ENCODE peak calls at places on chromosome 7, in nine cellular contexts. One of them, this sample, is unnamed.

GRCh38 chr7:103149808-103150180 is 895 bp upstream of the NAPEPLD start:
- DNase-seq in H9: no peak
- DNase-seq in mucosa of descending colon: no peak
- DNase-seq in BJ: no peak
- DNase-seq in transverse colon: no peak
- DNase-seq in WERI-Rb-1: no peak
- DNase-seq in RWPE1: no peak
- DNase-seq in nephron progenitor cell: no peak
- DNase-seq in mesothelial cell of epicardium: no peak
- DNase-seq in this sample: no peak

GRCh38 chr7:113283861-113284260 is 165.5 kb upstream of the SMIM30 start:
- DNase-seq in H9: no peak
- DNase-seq in mucosa of descending colon: no peak
- DNase-seq in BJ: no peak
- DNase-seq in transverse colon: no peak
- DNase-seq in WERI-Rb-1: no peak
- DNase-seq in RWPE1: no peak
- DNase-seq in nephron progenitor cell: no peak
- DNase-seq in mesothelial cell of epicardium: no peak
- DNase-seq in this sample: no peak

GRCh38 chr7:37690206-37690605 is 6.6 kb downstream of the GPR141 start:
- DNase-seq in H9: no peak
- DNase-seq in mucosa of descending colon: no peak
- DNase-seq in BJ: no peak
- DNase-seq in transverse colon: no peak
- DNase-seq in WERI-Rb-1: no peak
- DNase-seq in RWPE1: no peak
- DNase-seq in nephron progenitor cell: no peak
- DNase-seq in mesothelial cell of epicardium: no peak
- DNase-seq in this sample: no peak

GRCh38 chr7:155901176-155901575 is 88.9 kb upstream of the SHH start:
- DNase-seq in H9: no peak
- DNase-seq in mucosa of descending colon: no peak
- DNase-seq in BJ: no peak
- DNase-seq in transverse colon: no peak
- DNase-seq in WERI-Rb-1: no peak
- DNase-seq in RWPE1: no peak
- DNase-seq in nephron progenitor cell: no peak
- DNase-seq in mesothelial cell of epicardium: no peak
- DNase-seq in this sample: no peak

GRCh38 chr7:2145835-2146580 is 86.7 kb downstream of the MAD1L1 start:
- DNase-seq in H9: no peak
- DNase-seq in mucosa of descending colon: no peak
- DNase-seq in BJ: no peak
- DNase-seq in transverse colon: no peak
- DNase-seq in WERI-Rb-1: no peak
- DNase-seq in RWPE1: no peak
- DNase-seq in nephron progenitor cell: no peak
- DNase-seq in mesothelial cell of epicardium: no peak
- DNase-seq in this sample: no peak

GRCh38 chr7:9557853-9558252 is 1124.4 kb downstream of the NXPH1 start:
- DNase-seq in H9: no peak
- DNase-seq in mucosa of descending colon: no peak
- DNase-seq in BJ: no peak
- DNase-seq in transverse colon: no peak
- DNase-seq in WERI-Rb-1: no peak
- DNase-seq in RWPE1: no peak
- DNase-seq in nephron progenitor cell: no peak
- DNase-seq in mesothelial cell of epicardium: no peak
- DNase-seq in this sample: no peak

GRCh38 chr7:40647719-40648118 is 512.9 kb downstream of the SUGCT start:
- DNase-seq in H9: no peak
- DNase-seq in mucosa of descending colon: no peak
- DNase-seq in BJ: no peak
- DNase-seq in transverse colon: no peak
- DNase-seq in WERI-Rb-1: no peak
- DNase-seq in RWPE1: no peak
- DNase-seq in nephron progenitor cell: no peak
- DNase-seq in mesothelial cell of epicardium: no peak
- DNase-seq in this sample: no peak

GRCh38 chr7:121005996-121006565 is 17.6 kb downstream of the CPED1 start:
- DNase-seq in H9: no peak
- DNase-seq in mucosa of descending colon: no peak
- DNase-seq in BJ: no peak
- DNase-seq in transverse colon: no peak
- DNase-seq in WERI-Rb-1: no peak
- DNase-seq in RWPE1: no peak
- DNase-seq in nephron progenitor cell: no peak
- DNase-seq in mesothelial cell of epicardium: no peak
- DNase-seq in this sample: no peak

GRCh38 chr7:47482013-47482761 is 99.7 kb downstream of the TNS3 start:
- DNase-seq in H9: no peak
- DNase-seq in mucosa of descending colon: no peak
- DNase-seq in BJ: peak
- DNase-seq in transverse colon: no peak
- DNase-seq in WERI-Rb-1: no peak
- DNase-seq in RWPE1: peak
- DNase-seq in nephron progenitor cell: no peak
- DNase-seq in mesothelial cell of epicardium: no peak
- DNase-seq in this sample: no peak

GRCh38 chr7:157125376-157126223 is 13.1 kb upstream of the UBE3C start:
- DNase-seq in H9: no peak
- DNase-seq in mucosa of descending colon: no peak
- DNase-seq in BJ: no peak
- DNase-seq in transverse colon: no peak
- DNase-seq in WERI-Rb-1: no peak
- DNase-seq in RWPE1: no peak
- DNase-seq in nephron progenitor cell: no peak
- DNase-seq in mesothelial cell of epicardium: no peak
- DNase-seq in this sample: no peak

GRCh38 chr7:7620644-7621210 is 19.8 kb upstream of the UMAD1 start:
- DNase-seq in H9: no peak
- DNase-seq in mucosa of descending colon: no peak
- DNase-seq in BJ: no peak
- DNase-seq in transverse colon: no peak
- DNase-seq in WERI-Rb-1: no peak
- DNase-seq in RWPE1: no peak
- DNase-seq in nephron progenitor cell: no peak
- DNase-seq in mesothelial cell of epicardium: no peak
- DNase-seq in this sample: no peak

GRCh38 chr7:11332865-11333228 is 359.2 kb downstream of the PHF14 start:
- DNase-seq in H9: no peak
- DNase-seq in mucosa of descending colon: no peak
- DNase-seq in BJ: no peak
- DNase-seq in transverse colon: no peak
- DNase-seq in WERI-Rb-1: no peak
- DNase-seq in RWPE1: no peak
- DNase-seq in nephron progenitor cell: no peak
- DNase-seq in mesothelial cell of epicardium: no peak
- DNase-seq in this sample: no peak

GRCh38 chr7:148078126-148078525 is 512.4 kb upstream of the C7orf33 start:
- DNase-seq in H9: no peak
- DNase-seq in mucosa of descending colon: no peak
- DNase-seq in BJ: no peak
- DNase-seq in transverse colon: no peak
- DNase-seq in WERI-Rb-1: no peak
- DNase-seq in RWPE1: no peak
- DNase-seq in nephron progenitor cell: no peak
- DNase-seq in mesothelial cell of epicardium: no peak
- DNase-seq in this sample: no peak

GRCh38 chr7:155265960-155266359 is 31.7 kb upstream of the INSIG1 start:
- DNase-seq in H9: no peak
- DNase-seq in mucosa of descending colon: no peak
- DNase-seq in BJ: no peak
- DNase-seq in transverse colon: no peak
- DNase-seq in WERI-Rb-1: no peak
- DNase-seq in RWPE1: no peak
- DNase-seq in nephron progenitor cell: no peak
- DNase-seq in mesothelial cell of epicardium: no peak
- DNase-seq in this sample: no peak

GRCh38 chr7:39085189-39085588 is 107.5 kb downstream of the POU6F2 start:
- DNase-seq in H9: no peak
- DNase-seq in mucosa of descending colon: no peak
- DNase-seq in BJ: no peak
- DNase-seq in transverse colon: no peak
- DNase-seq in WERI-Rb-1: no peak
- DNase-seq in RWPE1: no peak
- DNase-seq in nephron progenitor cell: no peak
- DNase-seq in mesothelial cell of epicardium: no peak
- DNase-seq in this sample: no peak

GRCh38 chr7:155964543-155964942 is 152.3 kb upstream of the SHH start:
- DNase-seq in H9: peak
- DNase-seq in mucosa of descending colon: no peak
- DNase-seq in BJ: no peak
- DNase-seq in transverse colon: no peak
- DNase-seq in WERI-Rb-1: no peak
- DNase-seq in RWPE1: no peak
- DNase-seq in nephron progenitor cell: no peak
- DNase-seq in mesothelial cell of epicardium: no peak
- DNase-seq in this sample: no peak

GRCh38 chr7:43112941-43113621 is 634 bp downstream of the HECW1 start:
- DNase-seq in H9: peak
- DNase-seq in mucosa of descending colon: no peak
- DNase-seq in BJ: no peak
- DNase-seq in transverse colon: no peak
- DNase-seq in WERI-Rb-1: peak
- DNase-seq in RWPE1: peak
- DNase-seq in nephron progenitor cell: peak
- DNase-seq in mesothelial cell of epicardium: peak
- DNase-seq in this sample: peak

GRCh38 chr7:38339953-38340819 is 66.8 kb upstream of the TARP start:
- DNase-seq in H9: no peak
- DNase-seq in mucosa of descending colon: no peak
- DNase-seq in BJ: no peak
- DNase-seq in transverse colon: no peak
- DNase-seq in WERI-Rb-1: peak
- DNase-seq in RWPE1: no peak
- DNase-seq in nephron progenitor cell: no peak
- DNase-seq in mesothelial cell of epicardium: no peak
- DNase-seq in this sample: no peak

GRCh38 chr7:104971290-104972071 is 42.5 kb upstream of the KMT2E start:
- DNase-seq in H9: no peak
- DNase-seq in mucosa of descending colon: peak
- DNase-seq in BJ: no peak
- DNase-seq in transverse colon: peak
- DNase-seq in WERI-Rb-1: no peak
- DNase-seq in RWPE1: no peak
- DNase-seq in nephron progenitor cell: no peak
- DNase-seq in mesothelial cell of epicardium: no peak
- DNase-seq in this sample: no peak
- TF ChIP-seq CTCF in H9: no peak
- TF ChIP-seq CTCF in mucosa of descending colon: no peak
- TF ChIP-seq CTCF in BJ: no peak
- TF ChIP-seq CTCF in transverse colon: peak
- TF ChIP-seq CTCF in WERI-Rb-1: no peak
- TF ChIP-seq CTCF in RWPE1: no peak
- TF ChIP-seq CTCF in nephron progenitor cell: no peak
- TF ChIP-seq CTCF in mesothelial cell of epicardium: no peak
- TF ChIP-seq CTCF in this sample: no peak

DNA sequence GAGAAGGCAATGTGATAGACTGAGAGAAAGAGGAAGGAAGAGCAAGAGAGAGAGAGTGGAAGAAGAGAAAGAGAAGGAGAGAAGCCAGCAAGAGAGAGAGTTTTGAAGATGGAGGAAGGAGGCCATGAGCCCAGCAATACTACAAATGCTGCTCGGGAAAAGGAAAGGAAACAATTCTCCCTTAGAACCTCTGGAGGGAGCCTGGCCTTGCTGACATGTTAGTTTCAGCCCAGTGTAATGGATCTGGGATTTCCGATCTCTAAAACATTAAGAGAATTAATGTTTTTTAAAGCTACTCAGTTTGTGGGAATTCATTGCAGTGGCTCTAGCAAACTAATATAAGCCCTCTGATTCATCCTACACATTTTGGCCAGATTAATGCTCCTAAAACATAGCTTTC is 206.8 kb upstream of the MTPN start:
- DNase-seq in H9: no peak
- DNase-seq in mucosa of descending colon: no peak
- DNase-seq in BJ: no peak
- DNase-seq in transverse colon: no peak
- DNase-seq in WERI-Rb-1: no peak
- DNase-seq in RWPE1: no peak
- DNase-seq in nephron progenitor cell: no peak
- DNase-seq in mesothelial cell of epicardium: no peak
- DNase-seq in this sample: no peak
- TF ChIP-seq CTCF in H9: peak
- TF ChIP-seq CTCF in mucosa of descending colon: no peak
- TF ChIP-seq CTCF in BJ: no peak
- TF ChIP-seq CTCF in transverse colon: no peak
- TF ChIP-seq CTCF in WERI-Rb-1: peak
- TF ChIP-seq CTCF in RWPE1: no peak
- TF ChIP-seq CTCF in nephron progenitor cell: peak
- TF ChIP-seq CTCF in mesothelial cell of epicardium: no peak
- TF ChIP-seq CTCF in this sample: no peak

DNA sequence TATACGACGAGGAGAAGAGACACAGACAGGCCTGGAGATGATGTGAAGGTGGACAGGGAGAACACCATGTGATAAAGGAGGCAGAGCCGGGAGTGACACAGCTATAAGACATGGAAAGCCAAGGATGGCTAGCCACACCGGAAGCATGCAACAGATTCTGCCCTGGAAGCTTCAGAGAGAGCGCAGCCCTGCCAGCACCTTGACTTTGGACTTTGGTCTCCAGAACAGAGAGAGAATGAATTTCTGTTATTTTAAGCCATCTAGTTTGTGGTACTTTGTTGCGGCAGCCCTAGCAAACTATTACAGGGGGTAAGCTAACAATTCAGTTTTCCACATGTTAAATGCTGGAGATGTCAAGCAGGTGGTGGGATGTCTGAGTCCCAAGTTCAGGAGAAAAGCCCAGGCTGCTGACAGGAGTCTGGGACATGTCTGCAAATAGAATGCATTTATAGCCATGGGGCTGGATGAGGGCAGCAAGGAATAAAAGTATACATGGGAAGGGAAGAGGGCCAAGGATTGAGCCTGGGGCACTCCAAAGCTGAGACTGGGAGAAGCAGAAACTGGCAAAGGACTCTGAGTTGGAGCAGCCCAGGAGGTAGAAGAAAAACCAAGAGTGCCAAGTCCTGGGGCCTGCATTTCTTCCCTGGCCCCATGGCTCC is 65.1 kb downstream of the ATXN7L1 start:
- DNase-seq in H9: no peak
- DNase-seq in mucosa of descending colon: peak
- DNase-seq in BJ: no peak
- DNase-seq in transverse colon: no peak
- DNase-seq in WERI-Rb-1: no peak
- DNase-seq in RWPE1: no peak
- DNase-seq in nephron progenitor cell: no peak
- DNase-seq in mesothelial cell of epicardium: no peak
- DNase-seq in this sample: no peak
- TF ChIP-seq CTCF in H9: no peak
- TF ChIP-seq CTCF in mucosa of descending colon: no peak
- TF ChIP-seq CTCF in BJ: no peak
- TF ChIP-seq CTCF in transverse colon: no peak
- TF ChIP-seq CTCF in WERI-Rb-1: no peak
- TF ChIP-seq CTCF in RWPE1: no peak
- TF ChIP-seq CTCF in nephron progenitor cell: no peak
- TF ChIP-seq CTCF in mesothelial cell of epicardium: no peak
- TF ChIP-seq CTCF in this sample: no peak

DNA sequence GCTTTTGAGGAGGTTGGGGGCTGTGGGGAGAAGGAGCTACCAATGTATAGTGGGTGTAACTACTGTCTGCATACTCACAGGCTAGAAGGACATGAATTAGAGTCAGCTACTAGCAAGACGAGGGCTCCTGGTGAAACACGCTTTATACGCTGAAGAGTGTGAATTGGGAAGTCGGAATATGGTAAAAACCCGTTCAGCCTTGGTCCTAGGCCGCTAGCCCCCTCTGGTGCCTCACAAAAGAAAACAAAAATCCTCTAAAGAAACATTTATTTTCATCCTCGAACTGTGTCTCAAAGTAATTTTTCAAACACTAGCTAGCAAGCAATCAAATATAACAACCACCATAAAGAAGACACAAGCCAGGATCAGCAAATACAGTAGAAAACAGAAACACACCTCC is 338.1 kb upstream of the SEMA3C start:
- DNase-seq in H9: no peak
- DNase-seq in mucosa of descending colon: no peak
- DNase-seq in BJ: no peak
- DNase-seq in transverse colon: no peak
- DNase-seq in WERI-Rb-1: no peak
- DNase-seq in RWPE1: no peak
- DNase-seq in nephron progenitor cell: no peak
- DNase-seq in mesothelial cell of epicardium: no peak
- DNase-seq in this sample: peak
- TF ChIP-seq CTCF in H9: peak
- TF ChIP-seq CTCF in mucosa of descending colon: no peak
- TF ChIP-seq CTCF in BJ: peak
- TF ChIP-seq CTCF in transverse colon: no peak
- TF ChIP-seq CTCF in WERI-Rb-1: peak
- TF ChIP-seq CTCF in RWPE1: no peak
- TF ChIP-seq CTCF in nephron progenitor cell: no peak
- TF ChIP-seq CTCF in mesothelial cell of epicardium: no peak
- TF ChIP-seq CTCF in this sample: no peak

This sample was measured in glutamatergic neuron.